ENCODE peak calls at places on chromosomes 6 and 20, in seven cellular contexts. I, V, Z, C, R, G and U are unnamed samples. For H3K4me1, the result is how much of the 10 kb centered on the place peaks cover.

GRCh38 chr20:36472656-36473071 is 68.7 kb upstream of the MYL9 start:
- DNase-seq in R (peak), V (peak), Z (no peak), I (peak), C (peak), G (peak), U (no peak)

GRCh38 chr20:1440024-1440423 is 26.6 kb downstream of the NSFL1C start:
- DNase-seq in R (no peak), C (peak), V (no peak), Z (no peak), G (no peak), I (peak), U (no peak)

GRCh38 chr6:49565855-49566254 is 15.4 kb downstream of the C6orf141 start:
- DNase-seq in I (no peak), C (no peak), G (no peak), R (no peak), V (no peak), Z (no peak), U (no peak)

GRCh38 chr6:146701632-146702031 is 102.9 kb downstream of the ADGB start:
- DNase-seq in V (no peak), I (no peak), Z (no peak), R (no peak), C (no peak), G (no peak), U (no peak)

GRCh38 chr6:105882833-105883232 is 203.3 kb upstream of the PRDM1 start:
- DNase-seq in V (no peak), R (no peak), C (no peak), Z (no peak), G (no peak), I (no peak), U (no peak)

GRCh38 chr6:164478426-164478825 is 831.0 kb downstream of the C6orf118 start:
- DNase-seq in V (no peak), Z (no peak), I (no peak), G (no peak), R (no peak), C (peak), U (no peak)

GRCh38 chr6:47111685-47112084 is 69.6 kb upstream of the ADGRF1 start:
- DNase-seq in C (peak), R (no peak), V (no peak), G (no peak), Z (no peak), I (no peak), U (no peak)

GRCh38 chr6:89410231-89411018 is 1.6 kb downstream of the RRAGD start:
- DNase-seq in I (no peak), G (no peak), R (no peak), C (peak), V (no peak), Z (no peak), U (no peak)

GRCh38 chr6:166692723-166693302 is 65.8 kb upstream of the RPS6KA2 start:
- DNase-seq in C (no peak), I (no peak), V (no peak), R (no peak), G (no peak), Z (no peak), U (no peak)

GRCh38 chr6:31568537-31568961 is 3.5 kb upstream of the LTA start:
- DNase-seq in C (no peak), G (peak), R (no peak), Z (no peak), V (no peak), I (no peak), U (peak)

GRCh38 chr20:11807070-11807741 is 110.5 kb upstream of the BTBD3 start:
- DNase-seq in I (no peak), G (no peak), R (no peak), C (no peak), Z (no peak), V (no peak), U (no peak)

GRCh38 chr6:81865712-81866111 is 113.2 kb upstream of the TENT5A start:
- DNase-seq in I (no peak), R (no peak), Z (no peak), G (no peak), V (no peak), C (no peak), U (no peak)

GRCh38 chr6:82570083-82570482 is 206.5 kb downstream of the TPBG start:
- DNase-seq in Z (no peak), G (no peak), I (no peak), R (no peak), V (no peak), C (no peak), U (no peak)

GRCh38 chr6:160733045-160733646 is 31.1 kb downstream of the PLG start:
- DNase-seq in V (no peak), I (peak), R (peak), C (peak), G (no peak), Z (no peak), U (peak)

GRCh38 chr6:130520235-130520634 is 154.4 kb downstream of the TMEM200A start:
- DNase-seq in I (no peak), C (no peak), R (no peak), V (no peak), Z (no peak), G (no peak), U (no peak)

GRCh38 chr20:38635721-38636285 is 34.2 kb downstream of the ARHGAP40 start:
- DNase-seq in V (no peak), Z (no peak), I (no peak), C (no peak), G (no peak), R (no peak), U (no peak)

GRCh38 chr20:31698803-31699718 is 23.6 kb downstream of the BCL2L1 start:
- DNase-seq in G (no peak), R (peak), I (no peak), Z (no peak), C (no peak), V (no peak), U (no peak)

GRCh38 chr6:3773696-3774298 is 22.3 kb upstream of the PXDC1 start:
- DNase-seq in Z (no peak), R (no peak), G (no peak), V (no peak), C (no peak), I (no peak), U (no peak)

GRCh38 chr6:14674458-14674857 is 556.9 kb downstream of the CD83 start:
- DNase-seq in I (no peak), C (no peak), R (no peak), G (no peak), V (no peak), Z (no peak), U (no peak)

GRCh38 chr6:100504786-100505737 is 40.3 kb upstream of the SIM1 start:
- DNase-seq in Z (no peak), C (peak), I (no peak), G (no peak), V (no peak), R (no peak), U (no peak)

GRCh38 chr6:105569706-105570105 is 166.8 kb upstream of the PREP start:
- DNase-seq in G (no peak), V (no peak), I (no peak), C (no peak), Z (no peak), R (no peak), U (no peak)

GRCh38 chr20:37816003-37816402 is 86.9 kb upstream of the VSTM2L start:
- DNase-seq in I (no peak), R (no peak), C (peak), V (no peak), G (no peak), Z (no peak), U (no peak)

GRCh38 chr6:118886641-118887040 is 7.3 kb upstream of the ASF1A start:
- DNase-seq in Z (no peak), R (no peak), I (no peak), V (no peak), G (no peak), C (no peak), U (no peak)

GRCh38 chr20:59624401-59624800 is 20.1 kb downstream of the PHACTR3 start:
- DNase-seq in G (no peak), Z (no peak), C (no peak), V (no peak), R (no peak), I (no peak), U (no peak)

GRCh38 chr6:168742146-168742782 is 301.3 kb downstream of the SMOC2 start:
- DNase-seq in R (no peak), C (no peak), V (no peak), G (no peak), Z (no peak), I (no peak), U (no peak)

GRCh38 chr20:64039293-64040160 is 3.5 kb downstream of the C20orf204 start:
- DNase-seq in R (no peak), G (peak), C (peak), V (no peak), I (no peak), Z (no peak), U (no peak)

GRCh38 chr6:133288662-133289061 is 47.5 kb downstream of the EYA4 start:
- DNase-seq in V (no peak), Z (no peak), R (no peak), G (no peak), I (no peak), C (no peak), U (no peak)

GRCh38 chr20:23270427-23270911 is 80.1 kb upstream of the NXT1 start:
- DNase-seq in Z (no peak), C (no peak), G (no peak), I (no peak), V (no peak), R (no peak), U (no peak)

GRCh38 chr6:114049367-114049966 is 78.5 kb upstream of the HDAC2 start:
- DNase-seq in G (no peak), Z (no peak), R (no peak), V (no peak), I (no peak), C (no peak), U (no peak)

GRCh38 chr6:149935246-149935645 is 6.6 kb upstream of the ULBP2 start:
- DNase-seq in I (no peak), V (no peak), C (no peak), R (no peak), G (no peak), Z (no peak), U (no peak)

GRCh38 chr6:36247691-36248090 is 22.2 kb upstream of the PNPLA1 start:
- DNase-seq in G (no peak), I (no peak), R (no peak), C (no peak), Z (no peak), V (no peak), U (no peak)

GRCh38 chr20:38805502-38805957 is at the start of gene PPP1R16B:
- DNase-seq in C (peak), I (peak), R (peak), Z (no peak), V (peak), G (peak), U (peak)

GRCh38 chr20:41167481-41168253 is 30.3 kb downstream of the PLCG1 start:
- DNase-seq in V (no peak), I (no peak), C (no peak), R (no peak), G (no peak), Z (no peak), U (no peak)

GRCh38 chr20:1185781-1186334 is 1.1 kb upstream of the TMEM74B start:
- DNase-seq in V (peak), Z (no peak), R (peak), G (peak), I (peak), C (peak), U (peak)

GRCh38 chr6:11598687-11599086 is 61.1 kb downstream of the TMEM170B start:
- DNase-seq in C (no peak), G (no peak), R (no peak), Z (no peak), V (no peak), I (no peak), U (no peak)

GRCh38 chr6:37822851-37823682 is 3.5 kb downstream of the ZFAND3 start:
- DNase-seq in V (no peak), Z (no peak), G (peak), R (peak), C (peak), I (no peak), U (no peak)

GRCh38 chr20:24303393-24303792 is 166.0 kb upstream of the SYNDIG1 start:
- DNase-seq in V (no peak), Z (no peak), R (no peak), G (no peak), I (no peak), C (no peak), U (no peak)

GRCh38 chr6:155980680-155981079 is 525.0 kb upstream of the NOX3 start:
- DNase-seq in Z (no peak), I (no peak), V (no peak), C (no peak), R (no peak), G (no peak), U (no peak)

GRCh38 chr6:139753198-139753861 is 378.9 kb upstream of the CITED2 start:
- DNase-seq in I (no peak), G (no peak), R (no peak), Z (no peak), C (peak), V (no peak), U (no peak)

DNA sequence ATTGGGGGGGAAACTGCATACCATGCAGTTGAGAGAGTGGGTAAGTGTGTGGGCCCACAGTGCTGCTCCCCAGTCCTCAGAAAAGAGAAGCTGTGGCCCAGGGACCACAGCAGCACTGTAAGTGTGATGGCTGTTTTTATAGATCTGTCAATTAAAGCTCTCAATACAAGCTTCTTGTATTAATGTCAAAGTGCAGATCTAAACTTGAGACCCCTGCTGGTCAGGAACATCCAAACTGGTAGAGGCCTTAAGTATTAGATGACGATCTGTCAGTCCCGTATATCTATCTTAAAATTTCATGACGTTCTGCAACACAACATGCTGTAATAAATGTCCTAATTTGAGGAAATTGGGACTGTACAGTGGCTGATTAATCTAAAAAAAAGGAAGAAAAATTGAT is 74.8 kb downstream of the TULP4 start:
- DNase-seq in C (no peak), R (no peak), Z (no peak), G (no peak), V (no peak), I (no peak), U (peak)
- H3K4me1 ChIP-seq in C (under half), R (under half), Z (under half), G (under half), V (under half), I (under half), U (under half)

GRCh38 chr6:32857156-32857891 is 3.3 kb downstream of the PSMB9 start:
- DNase-seq in C (no peak), V (no peak), G (no peak), R (no peak), I (no peak), Z (no peak), U (no peak)

GRCh38 chr6:32854376-32855178 is 585 bp downstream of the PSMB9 start:
- DNase-seq in I (no peak), C (peak), Z (no peak), V (no peak), R (peak), G (peak), U (peak)

GRCh38 chr6:32853541-32854375 is at the start of the genes PSMB9 and TAP1:
- DNase-seq in Z (peak), V (peak), C (peak), I (peak), R (peak), G (peak), U (peak)

GRCh38 chr6:32858194-32858593 is 4.2 kb downstream of the PSMB9 start:
- DNase-seq in G (no peak), R (no peak), C (no peak), Z (no peak), V (no peak), I (no peak), U (no peak)

GRCh38 chr6:32855467-32856174 is 1.6 kb downstream of the PSMB9 start:
- DNase-seq in V (no peak), R (no peak), I (no peak), C (no peak), G (no peak), Z (no peak), U (no peak)
- H3K4me1 ChIP-seq in V (under half), R (under half), I (under half), C (under half), G (half or more), Z (under half), U (half or more)

GRCh38 chr6:56549014-56549413 is 93.7 kb downstream of the DST start:
- DNase-seq in C (peak), R (no peak), V (no peak), G (no peak), I (no peak), Z (no peak), U (no peak)

GRCh38 chr6:56551409-56552120 is 91.1 kb downstream of the DST start:
- DNase-seq in R (no peak), C (no peak), Z (no peak), I (no peak), G (no peak), V (no peak), U (no peak)

GRCh38 chr6:56550307-56550706 is 92.4 kb downstream of the DST start:
- DNase-seq in C (no peak), R (no peak), G (no peak), I (no peak), Z (no peak), V (no peak), U (no peak)

GRCh38 chr6:56552212-56553130 is 90.2 kb downstream of the DST start:
- DNase-seq in G (no peak), C (no peak), Z (no peak), R (no peak), V (no peak), I (no peak), U (no peak)

GRCh38 chr6:56547687-56548086 is 95.0 kb downstream of the DST start:
- DNase-seq in V (no peak), G (no peak), C (no peak), R (no peak), I (no peak), Z (no peak), U (no peak)
- H3K4me1 ChIP-seq in V (half or more), G (under half), C (under half), R (under half), I (under half), Z (half or more), U (under half)

GRCh38 chr20:49281913-49282467 is 4.1 kb upstream of the ZNFX1 start:
- DNase-seq in I (no peak), R (no peak), V (no peak), C (no peak), G (no peak), Z (no peak), U (no peak)

GRCh38 chr20:49284818-49285217 is 7.0 kb upstream of the ZNFX1 start:
- DNase-seq in Z (no peak), V (no peak), C (no peak), I (no peak), R (no peak), G (no peak), U (no peak)

GRCh38 chr20:49283703-49284625 is 6.1 kb upstream of the ZNFX1 start:
- DNase-seq in G (no peak), I (no peak), V (no peak), C (no peak), Z (no peak), R (no peak), U (no peak)

GRCh38 chr20:49282584-49283171 is 4.8 kb upstream of the ZNFX1 start:
- DNase-seq in I (no peak), R (no peak), C (peak), V (no peak), Z (no peak), G (no peak), U (no peak)

GRCh38 chr20:49283176-49283702 is 5.4 kb upstream of the ZNFX1 start:
- DNase-seq in I (no peak), R (no peak), V (no peak), Z (no peak), G (no peak), C (no peak), U (no peak)
- H3K4me1 ChIP-seq in I (under half), R (half or more), V (under half), Z (under half), G (under half), C (under half), U (half or more)

GRCh38 chr6:87683890-87684289 is 18.1 kb downstream of the AKIRIN2 start:
- DNase-seq in R (no peak), C (no peak), I (no peak), Z (no peak), V (no peak), G (no peak), U (no peak)
- H3K4me1 ChIP-seq in R (half or more), C (under half), I (under half), Z (half or more), V (under half), G (under half), U (half or more)